ENCODE peak calls at places on chromosomes 16 and 17, in seven cellular contexts. D is IMR-90, K is fibroblast of lung, W is PC-3, R is GM12878, F is PC-9, Z is endothelial cell of umbilical vein. L is an unnamed sample. For H3K9me3, the result is how much of the 10 kb centered on the place peaks cover.

GRCh38 chr16:48829361-48829760 is 219.4 kb upstream of the N4BP1 start:
- DNase-seq in F (no peak), W (no peak), D (no peak), K (no peak), Z (no peak), R (no peak), L (no peak)

GRCh38 chr16:61581417-61582046 is 454.7 kb downstream of the CDH8 start:
- DNase-seq in D (no peak), Z (no peak), F (no peak), W (no peak), K (no peak), R (no peak), L (no peak)

GRCh38 chr16:49532243-49532870 is 158.8 kb downstream of the C16orf78 start:
- DNase-seq in F (no peak), Z (no peak), R (no peak), W (no peak), D (no peak), K (no peak), L (no peak)

GRCh38 chr17:77456271-77456950 is 315.6 kb downstream of the SEC14L1 start:
- DNase-seq in D (no peak), W (no peak), K (no peak), F (no peak), Z (no peak), R (no peak), L (no peak)

GRCh38 chr16:11316331-11317015 is 28.8 kb upstream of the RMI2 start:
- DNase-seq in F (no peak), W (no peak), R (no peak), Z (no peak), K (peak), D (no peak), L (no peak)

GRCh38 chr17:50931003-50931878 is 65.1 kb upstream of the TOB1 start:
- DNase-seq in W (peak), K (peak), R (no peak), D (peak), Z (peak), F (peak), L (peak)

GRCh38 chr17:47957591-47958490 is at the start of gene PRR15L:
- DNase-seq in D (no peak), K (no peak), Z (no peak), F (peak), W (peak), R (no peak), L (peak)

GRCh38 chr17:45794840-45795239 is 10.7 kb downstream of the CRHR1 start:
- DNase-seq in K (no peak), W (peak), R (no peak), D (no peak), F (no peak), Z (no peak), L (no peak)

GRCh38 chr17:35154486-35154885 is 6.9 kb downstream of the UNC45B start:
- DNase-seq in W (no peak), Z (no peak), K (no peak), D (no peak), R (no peak), F (no peak), L (no peak)

GRCh38 chr17:27577884-27578717 is 52.9 kb upstream of the LGALS9 start:
- DNase-seq in W (no peak), F (no peak), D (peak), R (no peak), K (peak), Z (no peak), L (peak)

GRCh38 chr16:8204096-8204495 is 386.2 kb downstream of the TMEM114 start:
- DNase-seq in D (no peak), K (no peak), R (no peak), F (no peak), Z (no peak), W (no peak), L (no peak)

GRCh38 chr16:8200839-8201238 is 389.5 kb downstream of the TMEM114 start:
- DNase-seq in K (no peak), W (no peak), F (no peak), R (no peak), D (no peak), Z (no peak), L (no peak)

GRCh38 chr16:8199390-8199789 is 390.9 kb downstream of the TMEM114 start:
- DNase-seq in F (no peak), K (no peak), Z (no peak), R (no peak), W (no peak), D (no peak), L (no peak)

GRCh38 chr16:8204769-8205168 is 385.5 kb downstream of the TMEM114 start:
- DNase-seq in Z (no peak), R (no peak), K (no peak), D (no peak), F (no peak), W (no peak), L (no peak)
- TF ChIP-seq CTCF in Z (no peak), R (no peak), K (no peak), D (no peak), F (no peak), W (no peak), L (no peak)

GRCh38 chr17:21677911-21678310 is 14.4 kb upstream of the KCNJ18 start:
- DNase-seq in F (no peak), Z (no peak), D (no peak), W (no peak), K (no peak), R (no peak), L (no peak)

GRCh38 chr17:21680366-21680765 is 12.0 kb upstream of the KCNJ18 start:
- DNase-seq in R (no peak), F (no peak), Z (no peak), D (no peak), K (no peak), W (no peak), L (no peak)

GRCh38 chr17:21679256-21680146 is 12.8 kb upstream of the KCNJ18 start:
- DNase-seq in F (no peak), K (no peak), D (no peak), W (no peak), R (no peak), Z (no peak), L (no peak)

GRCh38 chr17:21677126-21677910 is 15.0 kb upstream of the KCNJ18 start:
- DNase-seq in Z (no peak), K (no peak), W (no peak), R (no peak), D (no peak), F (no peak), L (no peak)

DNA sequence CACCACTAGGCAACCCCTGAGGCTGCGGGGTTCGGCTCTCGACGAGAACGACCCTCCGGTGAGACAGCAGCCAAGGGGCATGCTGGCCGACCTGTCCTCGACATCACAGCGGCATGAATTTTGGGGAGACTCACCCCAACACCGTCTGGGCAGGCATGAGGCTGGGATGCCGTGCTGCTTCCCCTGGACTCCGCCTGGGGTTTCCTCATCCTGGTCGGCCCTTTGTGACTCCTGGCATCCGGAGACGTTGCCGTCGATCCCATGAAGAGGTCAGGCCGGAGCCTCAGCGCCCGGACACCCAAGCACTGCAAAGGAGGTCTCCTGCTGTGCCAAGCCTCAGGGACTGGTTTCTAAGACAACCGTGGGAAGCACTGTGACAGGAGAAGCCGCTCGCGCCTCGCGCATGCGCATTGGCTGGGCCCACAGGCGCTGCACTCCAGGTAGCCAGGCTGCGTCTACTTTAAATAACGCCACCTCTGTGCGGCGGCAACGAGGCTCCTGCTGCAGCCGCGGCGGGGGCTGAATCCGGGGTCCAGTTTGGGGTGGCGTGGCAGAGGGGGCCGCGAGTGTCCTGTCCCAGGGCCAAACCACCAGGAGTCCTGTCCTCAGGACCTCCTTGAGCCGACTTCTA is 13.8 kb upstream of the KCNJ18 start:
- DNase-seq in K (no peak), W (no peak), R (no peak), Z (no peak), D (no peak), F (no peak), L (no peak)
- H3K9me3 ChIP-seq in K (under half), W (under half), R (under half), Z (under half), D (half or more), F (under half), L (under half)

GRCh38 chr17:73324711-73325526 is 13.1 kb upstream of the CDC42EP4 start:
- DNase-seq in K (no peak), D (no peak), W (no peak), R (no peak), Z (no peak), F (no peak), L (no peak)
- H2AFZ ChIP-seq in K (no peak), D (peak), W (no peak), R (no peak), Z (no peak), F (no peak), L (no peak)

DNA sequence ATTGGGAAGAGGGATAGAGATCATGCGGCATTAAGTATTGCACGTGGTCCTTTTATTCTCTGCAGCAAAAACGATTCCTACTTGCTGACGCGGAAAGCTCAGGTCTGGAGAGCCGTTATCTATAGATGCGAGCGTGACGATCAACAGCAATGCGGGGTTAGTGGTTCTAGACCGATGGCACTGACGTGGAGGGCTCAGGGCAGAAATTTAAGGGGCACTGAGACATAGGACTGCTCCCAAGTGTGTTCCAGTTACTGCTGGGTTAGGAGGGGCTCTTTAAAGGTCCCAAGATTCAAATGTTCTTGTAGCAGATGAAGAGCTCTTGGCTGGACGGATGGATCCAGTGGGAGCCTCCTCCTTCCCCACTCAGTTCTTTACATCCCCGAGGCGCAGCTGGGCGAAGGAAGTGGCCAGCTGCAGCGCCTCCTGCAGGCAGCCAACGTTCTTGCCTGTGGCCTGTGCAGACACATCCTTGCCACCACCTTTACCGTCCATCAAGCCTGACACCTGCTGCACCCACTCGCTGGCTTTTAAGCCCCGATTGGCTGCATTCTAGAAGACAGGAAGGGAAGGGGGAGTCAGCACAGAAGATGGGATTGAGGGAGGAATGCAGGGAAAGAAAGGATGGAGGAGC is 732 bp upstream of the EXOSC6 start:
- DNase-seq in D (peak), K (no peak), R (no peak), F (no peak), Z (no peak), W (no peak), L (no peak)
- TF ChIP-seq CTCF in D (peak), K (peak), R (peak), F (peak), Z (peak), W (peak), L (peak)

GRCh38 chr16:2761886-2762583 is 9.6 kb downstream of the SRRM2 start:
- DNase-seq in W (no peak), F (no peak), D (no peak), K (no peak), R (no peak), Z (no peak), L (no peak)
- H3K9me3 ChIP-seq in W (under half), F (under half), D (under half), K (under half), R (under half), Z (under half), L (under half)

DNA sequence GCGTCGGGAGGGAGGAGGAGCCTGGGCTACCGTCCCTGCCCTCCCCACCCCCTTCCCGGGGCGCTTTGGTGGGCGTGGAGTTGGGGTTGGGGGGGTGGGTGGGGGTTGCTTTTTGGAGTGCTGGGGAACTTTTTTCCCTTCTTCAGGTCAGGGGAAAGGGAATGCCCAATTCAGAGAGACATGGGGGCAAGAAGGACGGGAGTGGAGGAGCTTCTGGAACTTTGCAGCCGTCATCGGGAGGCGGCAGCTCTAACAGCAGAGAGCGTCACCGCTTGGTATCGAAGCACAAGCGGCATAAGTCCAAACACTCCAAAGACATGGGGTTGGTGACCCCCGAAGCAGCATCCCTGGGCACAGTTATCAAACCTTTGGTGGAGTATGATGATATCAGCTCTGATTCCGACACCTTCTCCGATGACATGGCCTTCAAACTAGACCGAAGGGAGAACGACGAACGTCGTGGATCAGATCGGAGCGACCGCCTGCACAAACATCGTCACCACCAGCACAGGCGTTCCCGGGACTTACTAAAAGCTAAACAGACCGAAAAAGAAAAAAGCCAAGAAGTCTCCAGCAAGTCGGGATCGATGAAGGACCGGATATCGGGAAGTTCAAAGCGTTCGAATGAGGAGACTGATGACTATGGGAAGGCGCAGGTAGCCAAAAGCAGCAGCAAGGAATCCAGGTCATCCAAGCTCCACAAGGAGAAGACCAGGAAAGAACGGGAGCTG is 790 bp downstream of the CDK12 start:
- DNase-seq in W (peak), F (no peak), Z (peak), K (peak), R (peak), D (peak), L (no peak)
- H2AFZ ChIP-seq in W (no peak), F (no peak), Z (no peak), K (peak), R (no peak), D (peak), L (peak)